ENCODE peak calls at places on chromosomes 13 and 19, in four cellular contexts. One of them, this sample, is unnamed.

GRCh38 chr13:26872444-26873173 is 112.0 kb upstream of the GPR12 start:
- DNase-seq in K562: peak; percentile 42
- DNase-seq in A549: peak; percentile 8
- DNase-seq in HepG2: peak; percentile 31
- DNase-seq in this sample: peak; percentile 88

GRCh38 chr13:19083340-19083739 is 98.3 kb downstream of the TUBA3C start:
- DNase-seq in A549: no peak
- DNase-seq in K562: no peak
- DNase-seq in HepG2: no peak
- DNase-seq in this sample: no peak

GRCh38 chr19:16382775-16383543 is 58.3 kb downstream of the KLF2 start:
- DNase-seq in HepG2: peak; percentile 36
- DNase-seq in A549: peak; percentile 75
- DNase-seq in K562: peak; percentile 79
- DNase-seq in this sample: peak; percentile 86

GRCh38 chr19:3494559-3494958 is 5.9 kb downstream of the DOHH start:
- DNase-seq in K562: no peak
- DNase-seq in A549: no peak
- DNase-seq in HepG2: no peak
- DNase-seq in this sample: no peak

GRCh38 chr13:28355822-28356371 is 139.0 kb downstream of the FLT1 start:
- DNase-seq in K562: peak; percentile 34
- DNase-seq in A549: no peak
- DNase-seq in HepG2: no peak
- DNase-seq in this sample: no peak

GRCh38 chr13:95624020-95624419 is 20.5 kb downstream of the DZIP1 start:
- DNase-seq in K562: peak; percentile 27
- DNase-seq in HepG2: peak; percentile 29
- DNase-seq in A549: peak; percentile 25
- DNase-seq in this sample: peak; percentile 14

GRCh38 chr13:25037057-25037813 is 58.7 kb upstream of the PABPC3 start:
- DNase-seq in HepG2: peak; percentile 52
- DNase-seq in A549: no peak
- DNase-seq in K562: peak; percentile 33
- DNase-seq in this sample: peak; percentile 55

GRCh38 chr19:19595171-19595701 is 23.3 kb downstream of the PBX4 start:
- DNase-seq in K562: no peak
- DNase-seq in HepG2: no peak
- DNase-seq in A549: no peak
- DNase-seq in this sample: no peak

GRCh38 chr13:89783221-89783755 is 1564.2 kb upstream of the MIR17HG start:
- DNase-seq in HepG2: no peak
- DNase-seq in A549: no peak
- DNase-seq in K562: no peak
- DNase-seq in this sample: no peak

GRCh38 chr19:18697680-18698079 is 14.2 kb downstream of the CRTC1 start:
- DNase-seq in K562: no peak
- DNase-seq in HepG2: no peak
- DNase-seq in A549: no peak
- DNase-seq in this sample: no peak

GRCh38 chr13:80712026-80712425 is 371.1 kb upstream of the SPRY2 start:
- DNase-seq in HepG2: no peak
- DNase-seq in K562: no peak
- DNase-seq in A549: no peak
- DNase-seq in this sample: no peak

GRCh38 chr19:46660008-46660517 is 919 bp downstream of the DACT3 start:
- DNase-seq in A549: no peak
- DNase-seq in HepG2: no peak
- DNase-seq in K562: peak; percentile 41
- DNase-seq in this sample: peak; percentile 38

GRCh38 chr13:46905249-46905648 is 8.4 kb upstream of the HTR2A start:
- DNase-seq in A549: no peak
- DNase-seq in HepG2: no peak
- DNase-seq in K562: no peak
- DNase-seq in this sample: no peak

GRCh38 chr19:40070058-40070457 is 14.0 kb upstream of the ZNF780B start:
- DNase-seq in K562: no peak
- DNase-seq in HepG2: no peak
- DNase-seq in A549: no peak
- DNase-seq in this sample: no peak

GRCh38 chr19:47284324-47284899 is 9.7 kb downstream of the INAFM1 start:
- DNase-seq in A549: peak; percentile 50
- DNase-seq in K562: peak; percentile 34
- DNase-seq in HepG2: peak; percentile 53
- DNase-seq in this sample: no peak

GRCh38 chr13:31898383-31899071 is 133.0 kb upstream of the FRY start:
- DNase-seq in A549: no peak
- DNase-seq in HepG2: no peak
- DNase-seq in K562: no peak
- DNase-seq in this sample: no peak

GRCh38 chr13:40608308-40608707 is 58.1 kb downstream of the FOXO1 start:
- DNase-seq in K562: no peak
- DNase-seq in HepG2: no peak
- DNase-seq in A549: no peak
- DNase-seq in this sample: no peak

GRCh38 chr19:8593931-8594330 is 16.6 kb downstream of the ADAMTS10 start:
- DNase-seq in A549: no peak
- DNase-seq in K562: no peak
- DNase-seq in HepG2: no peak
- DNase-seq in this sample: no peak

GRCh38 chr13:33251131-33251629 is 34.4 kb downstream of the STARD13 start:
- DNase-seq in A549: no peak
- DNase-seq in HepG2: no peak
- DNase-seq in K562: no peak
- DNase-seq in this sample: no peak

GRCh38 chr13:40017662-40018262 is 362.3 kb downstream of the COG6 start:
- DNase-seq in K562: no peak
- DNase-seq in A549: no peak
- DNase-seq in HepG2: no peak
- DNase-seq in this sample: no peak

GRCh38 chr19:40348961-40349507 is 539 bp downstream of the PLD3 start:
- DNase-seq in K562: peak; percentile 33
- DNase-seq in HepG2: peak; percentile 8
- DNase-seq in A549: peak; percentile 89
- DNase-seq in this sample: no peak

GRCh38 chr19:38288127-38288855 is 15.8 kb upstream of the C19orf33 start:
- DNase-seq in HepG2: no peak
- DNase-seq in K562: no peak
- DNase-seq in A549: no peak
- DNase-seq in this sample: no peak

GRCh38 chr19:17948967-17949930 is 16.4 kb downstream of the CCDC124 start:
- DNase-seq in K562: no peak
- DNase-seq in A549: no peak
- DNase-seq in HepG2: no peak
- DNase-seq in this sample: peak; percentile 45

GRCh38 chr13:21478881-21479808 is 20.0 kb upstream of the ZDHHC20 start:
- DNase-seq in K562: peak; percentile 17
- DNase-seq in A549: no peak
- DNase-seq in HepG2: peak; percentile 72
- DNase-seq in this sample: no peak

GRCh38 chr19:45234089-45234869 is 10.9 kb downstream of the EXOC3L2 start:
- DNase-seq in K562: no peak
- DNase-seq in HepG2: no peak
- DNase-seq in A549: no peak
- DNase-seq in this sample: peak; percentile 43

GRCh38 chr19:5170329-5170745 is 170.3 kb downstream of the PTPRS start:
- DNase-seq in K562: peak; percentile 54
- DNase-seq in A549: no peak
- DNase-seq in HepG2: no peak
- DNase-seq in this sample: peak; percentile 82

GRCh38 chr13:41458187-41458938 is 1.0 kb downstream of the RGCC start:
- DNase-seq in K562: peak; percentile 44
- DNase-seq in A549: no peak
- DNase-seq in HepG2: no peak
- DNase-seq in this sample: peak; percentile 32

GRCh38 chr19:38122402-38123093 is 101.5 kb downstream of the DPF1 start:
- DNase-seq in HepG2: no peak
- DNase-seq in K562: peak; percentile 91
- DNase-seq in A549: no peak
- DNase-seq in this sample: no peak

GRCh38 chr13:94325660-94326059 is 153.8 kb downstream of the DCT start:
- DNase-seq in HepG2: no peak
- DNase-seq in K562: no peak
- DNase-seq in A549: no peak
- DNase-seq in this sample: no peak

GRCh38 chr19:37905936-37906867 is at the start of gene WDR87:
- DNase-seq in A549: peak; percentile 73
- DNase-seq in HepG2: peak; percentile 51
- DNase-seq in K562: peak; percentile 55
- DNase-seq in this sample: peak; percentile 89

GRCh38 chr13:106310450-106310849 is 225.0 kb downstream of the EFNB2 start:
- DNase-seq in A549: no peak
- DNase-seq in K562: no peak
- DNase-seq in HepG2: no peak
- DNase-seq in this sample: no peak

GRCh38 chr19:23673132-23673531 is 13.9 kb downstream of the ZNF675 start:
- DNase-seq in HepG2: no peak
- DNase-seq in A549: no peak
- DNase-seq in K562: no peak
- DNase-seq in this sample: no peak

GRCh38 chr19:7676376-7676775 is 514 bp upstream of the MCEMP1 start:
- DNase-seq in A549: no peak
- DNase-seq in HepG2: no peak
- DNase-seq in K562: no peak
- DNase-seq in this sample: no peak

GRCh38 chr19:50432658-50433057 is at the start of gene MYBPC2:
- DNase-seq in K562: no peak
- DNase-seq in A549: no peak
- DNase-seq in HepG2: no peak
- DNase-seq in this sample: no peak

GRCh38 chr13:49585220-49586157 is at the start of gene RCBTB1:
- DNase-seq in HepG2: peak; percentile 52
- DNase-seq in A549: peak; percentile 69
- DNase-seq in K562: peak; percentile 85
- DNase-seq in this sample: peak; percentile 65

GRCh38 chr19:6828698-6829633 is 56.5 kb downstream of the VAV1 start:
- DNase-seq in HepG2: no peak
- DNase-seq in K562: peak; percentile 90
- DNase-seq in A549: peak; percentile 78
- DNase-seq in this sample: peak; percentile 36

GRCh38 chr13:102273111-102273510 is 128.7 kb downstream of the FGF14 start:
- DNase-seq in A549: no peak
- DNase-seq in HepG2: no peak
- DNase-seq in K562: no peak
- DNase-seq in this sample: no peak

GRCh38 chr19:50728084-50728737 is 5.0 kb downstream of the CLEC11A start:
- DNase-seq in A549: no peak
- DNase-seq in K562: peak; percentile 96
- DNase-seq in HepG2: peak; percentile 20
- DNase-seq in this sample: peak; percentile 99

GRCh38 chr19:35114656-35115537 is 726 bp upstream of the FXYD3 start:
- DNase-seq in HepG2: peak; percentile 43
- DNase-seq in A549: peak; percentile 95
- DNase-seq in K562: peak; percentile 85
- DNase-seq in this sample: peak; percentile 92

GRCh38 chr13:110306340-110306959 is 507 bp downstream of the COL4A1 start:
- DNase-seq in HepG2: no peak
- DNase-seq in K562: no peak
- DNase-seq in A549: no peak
- DNase-seq in this sample: peak; percentile 51

GRCh38 chr13:110306960-110307696 is at the start of the genes COL4A1 and COL4A2:
- DNase-seq in A549: no peak
- DNase-seq in HepG2: no peak
- DNase-seq in K562: no peak
- DNase-seq in this sample: peak; percentile 76

GRCh38 chr13:110305544-110305943 is 1.4 kb downstream of the COL4A1 start:
- DNase-seq in A549: no peak
- DNase-seq in K562: no peak
- DNase-seq in HepG2: no peak
- DNase-seq in this sample: no peak

GRCh38 chr13:110305001-110305400 is 2.0 kb downstream of the COL4A1 start:
- DNase-seq in HepG2: no peak
- DNase-seq in A549: no peak
- DNase-seq in K562: no peak
- DNase-seq in this sample: no peak

DNA sequence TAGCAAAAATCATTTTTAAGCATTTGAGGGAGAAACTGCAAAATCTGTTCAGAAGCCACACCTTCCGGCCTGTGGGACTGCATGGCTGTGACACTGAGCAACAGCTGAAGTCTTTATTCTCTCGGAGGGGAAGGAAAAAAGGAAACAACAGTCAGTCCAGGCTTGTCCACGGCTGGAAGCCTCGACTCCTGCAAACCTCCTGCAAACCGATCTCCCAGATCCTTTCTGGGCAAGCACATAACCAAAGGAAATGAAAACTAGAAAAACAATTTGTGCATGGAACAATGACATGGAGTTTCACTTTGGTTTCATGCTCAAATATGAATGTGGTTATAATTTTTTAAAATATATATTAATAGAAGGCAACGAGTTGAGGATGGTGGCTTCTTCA is 1.0 kb downstream of the COL4A1 start:
- DNase-seq in HepG2: no peak
- DNase-seq in K562: no peak
- DNase-seq in A549: no peak
- DNase-seq in this sample: no peak
- TF ChIP-seq NR3C1 in HepG2: no peak
- TF ChIP-seq NR3C1 in K562: no peak
- TF ChIP-seq NR3C1 in A549: no peak
- TF ChIP-seq NR3C1 in this sample: no peak

DNA sequence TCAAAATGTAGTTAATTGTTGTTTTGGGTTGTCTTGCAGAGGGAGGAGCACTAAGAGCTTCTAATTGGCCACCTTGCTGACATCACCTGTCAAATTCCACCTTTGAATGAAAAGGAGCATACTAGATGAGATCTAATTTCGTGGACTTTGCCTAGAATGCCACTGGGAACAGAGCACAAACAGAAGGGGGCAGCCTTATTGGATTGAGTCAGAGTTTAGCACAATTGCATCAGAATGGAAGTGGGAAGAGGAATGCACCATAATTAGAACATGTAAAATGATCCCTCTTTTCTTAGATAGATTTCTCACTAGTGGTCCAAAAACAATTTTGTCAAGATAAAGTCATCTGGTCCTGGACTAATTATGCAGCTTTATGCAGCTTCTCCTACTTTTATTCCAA is 1552.2 kb downstream of the PCDH9 start:
- DNase-seq in HepG2: no peak
- DNase-seq in A549: no peak
- DNase-seq in K562: no peak
- DNase-seq in this sample: no peak
- TF ChIP-seq CTCF in HepG2: no peak
- TF ChIP-seq CTCF in A549: no peak
- TF ChIP-seq CTCF in K562: no peak
- TF ChIP-seq CTCF in this sample: no peak

GRCh38 chr19:41597600-41598041 is 21.7 kb downstream of the CEACAM21 start:
- DNase-seq in K562: peak; percentile 74
- DNase-seq in HepG2: peak; percentile 39
- DNase-seq in A549: peak; percentile 99
- DNase-seq in this sample: peak; percentile 80
- TF ChIP-seq NR3C1 in K562: no peak
- TF ChIP-seq NR3C1 in HepG2: no peak
- TF ChIP-seq NR3C1 in A549: no peak
- TF ChIP-seq NR3C1 in this sample: no peak

DNA sequence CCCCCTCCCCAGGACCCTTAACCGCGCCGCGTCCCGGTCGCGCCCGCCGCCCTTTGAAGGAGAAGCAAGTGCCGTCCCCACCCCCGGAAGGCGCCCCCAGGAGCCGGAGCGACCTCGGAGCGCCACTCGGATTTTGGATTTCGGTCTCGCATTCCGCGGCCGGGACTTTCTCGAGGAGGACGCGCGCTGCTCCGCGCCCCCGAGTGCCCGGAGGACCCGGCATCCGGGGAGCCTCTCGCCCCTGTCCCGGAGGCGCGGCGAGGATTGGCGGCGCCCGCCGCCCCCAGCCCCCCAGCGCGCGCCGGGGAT is 1.6 kb downstream of the MIDN start:
- DNase-seq in A549: no peak
- DNase-seq in HepG2: no peak
- DNase-seq in K562: no peak
- DNase-seq in this sample: no peak
- TF ChIP-seq CTCF in A549: no peak
- TF ChIP-seq CTCF in HepG2: no peak
- TF ChIP-seq CTCF in K562: no peak
- TF ChIP-seq CTCF in this sample: no peak

This sample was measured in WTC11.